ENCODE peak calls at places on chromosomes 1 and 21, in nine cellular contexts. One of them, this sample, is unnamed.

GRCh38 chr21:45262616-45263015 is 25.1 kb downstream of the POFUT2 start:
- DNase-seq in stimulated activated CD4-positive, alpha-beta T cell treated with anti-CD3 and anti-CD28 coated beads, Interleukin-12 subunit alpha, Interleukin-12 subunit beta, amount 100 ng/mL, for 24 hours: no peak
- DNase-seq in aorta: no peak
- DNase-seq in SK-MEL-5: no peak
- DNase-seq in T47D: no peak
- DNase-seq in activated naive CD4-positive, alpha-beta T cell treated with Interleukin-2 at 50 U/mL for 16 hours: no peak
- DNase-seq in sciatic nerve: no peak
- DNase-seq in AG04450: no peak
- DNase-seq in activated CD8-positive, alpha-beta memory T cell treated with anti-CD3 and anti-CD28 coated beads for 24 hours: no peak
- DNase-seq in this sample: no peak

GRCh38 chr1:203216274-203217138 is 13.0 kb downstream of the CHIT1 start:
- DNase-seq in stimulated activated CD4-positive, alpha-beta T cell treated with anti-CD3 and anti-CD28 coated beads, Interleukin-12 subunit alpha, Interleukin-12 subunit beta, amount 100 ng/mL, for 24 hours: peak; percentile 13
- DNase-seq in AG04450: peak; percentile 33
- DNase-seq in aorta: no peak
- DNase-seq in sciatic nerve: peak; percentile 75
- DNase-seq in activated CD8-positive, alpha-beta memory T cell treated with anti-CD3 and anti-CD28 coated beads for 24 hours: peak; percentile 78
- DNase-seq in activated naive CD4-positive, alpha-beta T cell treated with Interleukin-2 at 50 U/mL for 16 hours: peak; percentile 44
- DNase-seq in T47D: peak; percentile 53
- DNase-seq in SK-MEL-5: peak; percentile 76
- DNase-seq in this sample: peak; percentile 47

GRCh38 chr1:2970311-2971145 is 50.7 kb upstream of the ACTRT2 start:
- DNase-seq in stimulated activated CD4-positive, alpha-beta T cell treated with anti-CD3 and anti-CD28 coated beads, Interleukin-12 subunit alpha, Interleukin-12 subunit beta, amount 100 ng/mL, for 24 hours: no peak
- DNase-seq in activated naive CD4-positive, alpha-beta T cell treated with Interleukin-2 at 50 U/mL for 16 hours: no peak
- DNase-seq in activated CD8-positive, alpha-beta memory T cell treated with anti-CD3 and anti-CD28 coated beads for 24 hours: no peak
- DNase-seq in SK-MEL-5: no peak
- DNase-seq in aorta: no peak
- DNase-seq in sciatic nerve: peak; percentile 48
- DNase-seq in T47D: no peak
- DNase-seq in AG04450: no peak
- DNase-seq in this sample: no peak

GRCh38 chr1:67339623-67340343 is 32.1 kb downstream of the IL12RB2 start:
- DNase-seq in activated CD8-positive, alpha-beta memory T cell treated with anti-CD3 and anti-CD28 coated beads for 24 hours: no peak
- DNase-seq in aorta: no peak
- DNase-seq in stimulated activated CD4-positive, alpha-beta T cell treated with anti-CD3 and anti-CD28 coated beads, Interleukin-12 subunit alpha, Interleukin-12 subunit beta, amount 100 ng/mL, for 24 hours: no peak
- DNase-seq in AG04450: peak; percentile 20
- DNase-seq in SK-MEL-5: peak; percentile 50
- DNase-seq in T47D: no peak
- DNase-seq in activated naive CD4-positive, alpha-beta T cell treated with Interleukin-2 at 50 U/mL for 16 hours: peak; percentile 41
- DNase-seq in sciatic nerve: no peak
- DNase-seq in this sample: no peak

GRCh38 chr1:111737216-111738132 is 1.7 kb downstream of the INKA2 start:
- DNase-seq in activated CD8-positive, alpha-beta memory T cell treated with anti-CD3 and anti-CD28 coated beads for 24 hours: peak; percentile 57
- DNase-seq in aorta: no peak
- DNase-seq in sciatic nerve: no peak
- DNase-seq in T47D: no peak
- DNase-seq in activated naive CD4-positive, alpha-beta T cell treated with Interleukin-2 at 50 U/mL for 16 hours: no peak
- DNase-seq in AG04450: no peak
- DNase-seq in SK-MEL-5: no peak
- DNase-seq in stimulated activated CD4-positive, alpha-beta T cell treated with anti-CD3 and anti-CD28 coated beads, Interleukin-12 subunit alpha, Interleukin-12 subunit beta, amount 100 ng/mL, for 24 hours: no peak
- DNase-seq in this sample: no peak

GRCh38 chr1:45884700-45885099 is 81.3 kb downstream of the MAST2 start:
- DNase-seq in aorta: no peak
- DNase-seq in sciatic nerve: no peak
- DNase-seq in activated naive CD4-positive, alpha-beta T cell treated with Interleukin-2 at 50 U/mL for 16 hours: no peak
- DNase-seq in activated CD8-positive, alpha-beta memory T cell treated with anti-CD3 and anti-CD28 coated beads for 24 hours: no peak
- DNase-seq in stimulated activated CD4-positive, alpha-beta T cell treated with anti-CD3 and anti-CD28 coated beads, Interleukin-12 subunit alpha, Interleukin-12 subunit beta, amount 100 ng/mL, for 24 hours: no peak
- DNase-seq in AG04450: no peak
- DNase-seq in SK-MEL-5: no peak
- DNase-seq in T47D: no peak
- DNase-seq in this sample: no peak

GRCh38 chr21:42154237-42155044 is 64.5 kb upstream of the ABCG1 start:
- DNase-seq in aorta: no peak
- DNase-seq in activated CD8-positive, alpha-beta memory T cell treated with anti-CD3 and anti-CD28 coated beads for 24 hours: peak; percentile 41
- DNase-seq in sciatic nerve: peak; percentile 39
- DNase-seq in stimulated activated CD4-positive, alpha-beta T cell treated with anti-CD3 and anti-CD28 coated beads, Interleukin-12 subunit alpha, Interleukin-12 subunit beta, amount 100 ng/mL, for 24 hours: no peak
- DNase-seq in AG04450: no peak
- DNase-seq in SK-MEL-5: no peak
- DNase-seq in activated naive CD4-positive, alpha-beta T cell treated with Interleukin-2 at 50 U/mL for 16 hours: no peak
- DNase-seq in T47D: no peak
- DNase-seq in this sample: no peak

GRCh38 chr1:31763671-31764306 is 351 bp downstream of the ADGRB2 start:
- DNase-seq in AG04450: no peak
- DNase-seq in aorta: no peak
- DNase-seq in activated naive CD4-positive, alpha-beta T cell treated with Interleukin-2 at 50 U/mL for 16 hours: no peak
- DNase-seq in T47D: no peak
- DNase-seq in sciatic nerve: no peak
- DNase-seq in SK-MEL-5: no peak
- DNase-seq in activated CD8-positive, alpha-beta memory T cell treated with anti-CD3 and anti-CD28 coated beads for 24 hours: no peak
- DNase-seq in stimulated activated CD4-positive, alpha-beta T cell treated with anti-CD3 and anti-CD28 coated beads, Interleukin-12 subunit alpha, Interleukin-12 subunit beta, amount 100 ng/mL, for 24 hours: no peak
- DNase-seq in this sample: no peak

GRCh38 chr1:228156941-228157351 is 7.2 kb downstream of the GJC2 start:
- DNase-seq in activated naive CD4-positive, alpha-beta T cell treated with Interleukin-2 at 50 U/mL for 16 hours: no peak
- DNase-seq in aorta: peak; percentile 32
- DNase-seq in SK-MEL-5: no peak
- DNase-seq in stimulated activated CD4-positive, alpha-beta T cell treated with anti-CD3 and anti-CD28 coated beads, Interleukin-12 subunit alpha, Interleukin-12 subunit beta, amount 100 ng/mL, for 24 hours: no peak
- DNase-seq in activated CD8-positive, alpha-beta memory T cell treated with anti-CD3 and anti-CD28 coated beads for 24 hours: no peak
- DNase-seq in T47D: no peak
- DNase-seq in AG04450: no peak
- DNase-seq in sciatic nerve: no peak
- DNase-seq in this sample: no peak

This sample was measured in HL-60.